ENCODE peak calls at places on chromosome 16, in seven cellular contexts. H is A673; N is CD8-positive, alpha-beta T cell; V is lower lobe of right lung; B is uterus; U is A549; T is HFF-Myc. G is an unnamed sample.

GRCh38 chr16:73663720-73664119 is 615.8 kb upstream of the ZFHX3 start:
- DNase-seq in B (no peak), U (no peak), N (no peak), V (no peak), T (no peak), H (no peak), G (no peak)

GRCh38 chr16:67248401-67249177 is at the start of gene SLC9A5:
- DNase-seq in T (no peak), B (peak), H (no peak), N (no peak), V (peak), U (no peak), G (peak)

GRCh38 chr16:6020162-6020980 is 922.8 kb upstream of the EEF2KMT start:
- DNase-seq in V (no peak), B (no peak), T (no peak), N (no peak), U (no peak), H (no peak), G (no peak)

GRCh38 chr16:49473131-49473530 is 99.5 kb downstream of the C16orf78 start:
- DNase-seq in V (peak), N (no peak), T (no peak), H (no peak), B (no peak), U (no peak), G (no peak)

GRCh38 chr16:48609453-48610023 is 442 bp downstream of the N4BP1 start:
- DNase-seq in U (peak), T (no peak), V (peak), B (no peak), N (peak), H (peak), G (no peak)

GRCh38 chr16:28009586-28010373 is 53.7 kb downstream of the GSG1L start:
- DNase-seq in V (no peak), B (no peak), T (no peak), H (no peak), U (no peak), N (no peak), G (no peak)

GRCh38 chr16:2692948-2693651 is 10.8 kb downstream of the KCTD5 start:
- DNase-seq in V (no peak), H (no peak), B (no peak), T (no peak), U (no peak), N (no peak), G (no peak)

GRCh38 chr16:58678269-58678668 is 6.3 kb downstream of the SLC38A7 start:
- DNase-seq in B (no peak), N (no peak), V (no peak), H (no peak), T (no peak), U (no peak), G (no peak)

GRCh38 chr16:23365602-23366240 is 63.6 kb downstream of the SCNN1B start:
- DNase-seq in N (no peak), T (no peak), H (no peak), B (no peak), V (no peak), U (peak), G (no peak)

GRCh38 chr16:62213763-62214162 is 177.5 kb upstream of the CDH8 start:
- DNase-seq in H (peak), U (peak), B (no peak), V (no peak), N (no peak), T (no peak), G (no peak)
- TF ChIP-seq CTCF in H (peak), U (no peak), B (no peak), V (no peak), N (no peak), T (no peak), G (no peak)

GRCh38 chr16:25023541-25023940 is 8.4 kb upstream of the ARHGAP17 start:
- DNase-seq in H (no peak), T (no peak), U (no peak), V (no peak), B (no peak), N (no peak), G (no peak)
- TF ChIP-seq CTCF in H (no peak), T (no peak), U (no peak), V (no peak), B (no peak), N (no peak), G (no peak)

DNA sequence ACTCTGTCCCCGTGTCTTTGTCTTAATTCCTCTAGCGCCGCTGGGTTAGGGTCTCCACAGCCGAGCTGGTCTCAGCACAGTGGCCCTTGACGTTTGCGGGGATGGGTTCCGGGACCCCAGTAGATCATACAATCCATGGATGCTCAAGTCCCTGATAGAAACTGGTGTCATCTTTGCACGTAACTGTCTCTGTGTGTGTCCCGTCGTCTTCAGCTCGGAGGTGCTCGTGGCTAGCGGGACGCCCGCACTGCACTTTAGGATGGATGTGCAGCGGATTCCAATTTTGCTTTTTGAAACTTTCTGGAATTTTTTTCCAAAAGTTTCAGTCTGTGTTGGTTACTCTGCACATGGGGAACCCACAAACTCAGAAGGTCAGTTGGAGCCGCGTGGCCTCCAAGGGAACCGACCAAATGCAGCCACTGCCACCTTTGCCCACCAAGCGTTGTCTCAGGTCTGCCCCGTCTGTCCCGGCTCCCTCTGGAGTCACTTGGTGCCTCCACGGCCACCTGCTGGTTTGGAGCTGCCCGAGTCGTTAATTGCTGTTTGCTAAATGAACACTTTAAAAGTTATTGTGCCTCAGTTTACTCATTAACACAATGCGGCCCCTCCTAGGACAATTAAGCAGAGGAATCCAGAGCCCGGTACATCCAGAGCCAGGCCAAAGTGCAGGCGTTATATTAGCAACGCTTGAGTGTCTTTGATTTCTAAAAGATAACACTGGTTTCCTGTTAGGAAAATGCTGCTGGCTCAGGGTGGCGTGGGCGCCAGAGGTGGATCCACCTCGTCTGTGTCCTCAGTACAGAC is 5.3 kb upstream of the DPEP1 start:
- DNase-seq in V (no peak), B (no peak), N (no peak), U (no peak), H (no peak), T (no peak), G (no peak)
- TF ChIP-seq CTCF in V (no peak), B (no peak), N (no peak), U (no peak), H (no peak), T (no peak), G (no peak)

GRCh38 chr16:90023078-90023447 is 3.8 kb upstream of the DBNDD1 start:
- DNase-seq in V (no peak), U (no peak), B (no peak), H (no peak), T (no peak), N (no peak), G (no peak)

GRCh38 chr16:90022209-90023077 is 3.2 kb upstream of the DBNDD1 start:
- DNase-seq in U (peak), B (peak), T (peak), V (peak), N (peak), H (peak), G (peak)

GRCh38 chr16:90027611-90028010 is 8.4 kb upstream of the DBNDD1 start:
- DNase-seq in T (no peak), H (no peak), V (no peak), U (no peak), B (no peak), N (no peak), G (no peak)

GRCh38 chr16:90028985-90029384 is 9.7 kb upstream of the DBNDD1 start:
- DNase-seq in N (no peak), H (no peak), B (no peak), U (no peak), V (no peak), T (no peak), G (no peak)

DNA sequence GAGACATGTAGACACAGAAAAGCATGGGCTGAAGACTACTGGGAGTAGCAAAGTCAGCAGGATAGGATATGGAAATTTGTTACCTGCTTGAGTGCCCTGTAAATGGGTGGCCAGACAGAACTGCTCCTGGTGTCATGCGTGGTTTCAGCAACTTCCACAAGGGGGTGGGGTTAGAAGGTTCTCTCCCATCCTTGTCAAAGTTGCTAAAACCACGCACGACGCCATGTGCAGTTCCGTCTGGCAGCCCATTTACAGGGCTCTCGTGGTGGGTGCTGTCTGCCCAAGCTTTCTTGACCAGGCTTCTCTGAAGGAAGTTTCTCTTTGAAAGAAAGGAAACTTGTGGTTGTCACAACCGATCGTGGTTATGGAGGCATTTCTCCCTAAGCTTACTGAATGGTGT is 6.9 kb upstream of the DBNDD1 start:
- DNase-seq in V (no peak), H (no peak), B (no peak), U (no peak), T (no peak), N (no peak), G (no peak)
- TF ChIP-seq CTCF in V (no peak), H (no peak), B (no peak), U (no peak), T (no peak), N (no peak), G (no peak)

GRCh38 chr16:14562691-14563491 is 67.2 kb downstream of the PARN start:
- DNase-seq in N (no peak), V (no peak), H (peak), T (no peak), B (no peak), U (peak), G (no peak)
- TF ChIP-seq CTCF in N (no peak), V (no peak), H (no peak), T (no peak), B (no peak), U (no peak), G (no peak)

GRCh38 chr16:86986136-86986535 is 331.1 kb downstream of the C16orf95 start:
- DNase-seq in B (no peak), V (no peak), T (no peak), U (no peak), N (no peak), H (no peak), G (no peak)
- TF ChIP-seq CTCF in B (no peak), V (no peak), T (peak), U (no peak), N (no peak), H (no peak), G (no peak)

DNA sequence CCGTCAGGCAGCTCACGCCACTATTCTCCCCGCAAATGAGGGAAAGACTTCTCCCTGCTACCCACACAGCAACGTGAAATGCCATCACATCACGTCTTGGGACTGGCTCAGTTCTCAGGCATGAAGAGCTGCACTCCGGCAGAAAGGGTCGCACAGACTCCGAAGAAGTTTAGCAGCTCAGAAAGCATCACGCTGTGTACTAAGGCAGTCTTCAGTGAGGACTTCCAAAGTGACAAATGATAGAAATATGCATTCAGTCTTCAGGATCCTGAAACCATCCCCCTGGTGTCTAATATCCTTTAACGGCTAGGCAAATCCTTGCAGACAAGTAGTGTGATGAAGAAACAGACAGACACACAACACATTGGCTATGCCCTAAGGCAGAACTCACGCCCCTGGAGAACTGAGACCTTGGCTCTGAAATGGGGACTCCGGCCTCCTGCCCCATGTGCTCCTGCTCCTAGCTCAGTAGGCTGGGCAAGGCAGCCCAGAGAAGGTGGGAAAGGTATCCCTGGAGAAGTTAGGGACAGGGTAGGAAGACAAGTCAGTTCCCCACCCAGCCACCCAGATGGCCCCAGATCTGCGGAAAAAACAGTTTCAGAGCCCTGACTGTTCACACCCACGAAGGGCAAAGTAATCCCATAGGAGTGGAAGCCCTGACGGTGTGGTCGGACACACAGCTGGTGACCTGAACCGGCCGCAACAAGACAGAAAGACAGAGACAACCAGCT is 1.6 kb downstream of the XYLT1 start:
- DNase-seq in U (no peak), B (no peak), H (no peak), N (no peak), T (no peak), V (no peak), G (no peak)
- TF ChIP-seq CTCF in U (no peak), B (no peak), H (no peak), N (no peak), T (no peak), V (no peak), G (no peak)